ENCODE peak calls at places on chromosomes 7 and 10, in seven cellular contexts. W is GM06990, L is psoas muscle, Q is adipocyte, U is cardiac muscle cell, B is right lobe of liver, S is neural progenitor cell. N is an unnamed sample. For H3K27me3, the result is how much of the 10 kb centered on the place peaks cover.

GRCh38 chr7:142508251-142508650 is 241.0 kb upstream of the PRSS1 start:
- DNase-seq in W (no peak), L (no peak), Q (no peak), B (no peak), U (no peak), S (no peak), N (no peak)

GRCh38 chr7:132783824-132784223 is 207.6 kb upstream of the PLXNA4 start:
- DNase-seq in W (no peak), B (no peak), U (no peak), L (no peak), Q (peak), S (no peak), N (no peak)

GRCh38 chr7:156993021-156993924 is 17.2 kb downstream of the MNX1 start:
- DNase-seq in Q (no peak), W (no peak), L (no peak), U (no peak), B (no peak), S (no peak), N (peak)

GRCh38 chr7:44697136-44698045 is 51.3 kb upstream of the ZMIZ2 start:
- DNase-seq in B (peak), L (no peak), Q (no peak), S (no peak), W (no peak), U (no peak), N (no peak)

GRCh38 chr10:95404864-95405263 is 114.1 kb upstream of the PDLIM1 start:
- DNase-seq in S (no peak), B (peak), W (no peak), L (no peak), Q (no peak), U (no peak), N (no peak)

GRCh38 chr10:78332699-78333098 is 299.0 kb downstream of the RPS24 start:
- DNase-seq in B (peak), Q (no peak), U (no peak), S (no peak), W (no peak), L (no peak), N (no peak)

GRCh38 chr10:23198940-23199767 is 7.0 kb downstream of the PTF1A start:
- DNase-seq in S (peak), Q (no peak), B (no peak), W (peak), L (no peak), U (no peak), N (peak)

GRCh38 chr7:2834748-2835441 is 9.2 kb downstream of the GNA12 start:
- DNase-seq in S (no peak), B (no peak), L (no peak), W (no peak), U (no peak), Q (no peak), N (no peak)

GRCh38 chr7:157972914-157973313 is 614.7 kb downstream of the PTPRN2 start:
- DNase-seq in S (no peak), W (no peak), B (peak), U (no peak), L (no peak), Q (no peak), N (no peak)

GRCh38 chr10:74822583-74823089 is 3.8 kb upstream of the KAT6B start:
- DNase-seq in Q (peak), U (no peak), L (no peak), S (no peak), W (no peak), B (no peak), N (no peak)

GRCh38 chr7:156558198-156558597 is 82.4 kb upstream of the RNF32 start:
- DNase-seq in L (no peak), S (no peak), Q (peak), B (no peak), U (no peak), W (no peak), N (no peak)

GRCh38 chr10:7258948-7259523 is 151.8 kb downstream of the SFMBT2 start:
- DNase-seq in S (no peak), Q (no peak), U (no peak), B (no peak), L (no peak), W (peak), N (no peak)

GRCh38 chr7:142549007-142549406 is 200.3 kb upstream of the PRSS1 start:
- DNase-seq in Q (peak), B (no peak), U (no peak), L (no peak), W (no peak), S (no peak), N (peak)

GRCh38 chr10:124497196-124497990 is 35.8 kb downstream of the LHPP start:
- DNase-seq in U (peak), B (no peak), S (no peak), Q (no peak), L (peak), W (no peak), N (no peak)

DNA sequence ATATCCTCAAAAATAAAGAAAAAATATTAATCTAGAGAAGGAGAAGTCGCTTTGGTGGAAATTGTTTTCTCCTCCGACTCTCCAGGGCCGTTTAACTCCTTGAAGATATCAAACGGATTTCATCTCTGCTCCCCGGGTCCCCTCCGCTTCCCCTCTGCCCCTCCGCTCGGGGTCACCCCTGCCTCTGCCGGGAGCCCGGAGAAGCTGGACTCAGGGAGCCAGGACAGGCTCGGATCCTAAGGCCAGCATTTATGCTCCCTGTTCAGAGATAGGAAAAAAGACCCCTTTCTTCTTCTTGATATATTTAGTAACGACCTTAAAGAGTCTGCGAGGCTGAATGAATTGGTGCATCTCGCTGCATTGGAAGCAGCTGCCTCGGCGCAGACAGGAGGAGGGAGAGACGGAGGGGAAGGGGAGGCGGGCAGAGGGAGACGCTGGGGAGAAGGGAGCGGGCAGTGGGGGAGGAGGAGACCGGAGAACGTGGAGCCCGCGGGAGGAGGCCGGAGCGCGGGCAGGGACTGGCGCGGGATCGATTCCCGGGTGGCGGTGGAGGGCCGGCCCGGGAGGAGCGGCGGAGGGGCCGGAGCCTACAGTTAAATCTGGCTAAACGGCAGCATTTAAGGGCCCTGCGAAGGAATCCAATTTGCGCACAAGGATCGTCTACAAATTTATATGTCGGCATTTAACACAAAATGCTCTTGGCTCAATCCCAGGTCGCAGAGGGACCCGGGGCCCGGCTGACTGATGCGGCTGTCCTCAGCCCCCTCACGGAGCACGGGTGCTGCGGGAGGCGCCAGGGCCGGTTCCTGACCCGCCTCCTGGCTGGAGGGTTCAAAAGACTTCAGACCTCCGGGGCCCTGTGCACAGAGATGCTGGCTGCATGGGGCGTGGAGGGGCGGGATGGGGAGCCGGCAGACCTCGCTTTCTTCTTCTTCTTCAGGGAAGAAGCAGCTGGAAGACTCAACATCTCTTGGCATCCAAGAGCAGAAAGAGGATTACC is 55.6 kb downstream of the CRTAC1 start:
- DNase-seq in B (no peak), S (peak), Q (no peak), L (no peak), U (peak), W (no peak), N (no peak)
- H3K27me3 ChIP-seq in B (under half), S (half or more), Q (half or more), L (under half), U (half or more), W (under half), N (under half)

GRCh38 chr7:101165958-101166602 is 711 bp upstream of the VGF start:
- DNase-seq in B (no peak), W (no peak), S (peak), Q (no peak), U (no peak), L (no peak), N (no peak)
- H3K27me3 ChIP-seq in B (under half), W (under half), S (half or more), Q (under half), U (half or more), L (under half), N (under half)

GRCh38 chr10:118264252-118264651 is 77.9 kb downstream of the FAM204A start:
- DNase-seq in L (no peak), W (no peak), S (no peak), Q (no peak), U (no peak), B (no peak), N (no peak)

GRCh38 chr10:118259288-118259906 is 82.7 kb downstream of the FAM204A start:
- DNase-seq in U (peak), S (peak), B (no peak), L (no peak), Q (peak), W (no peak), N (no peak)

DNA sequence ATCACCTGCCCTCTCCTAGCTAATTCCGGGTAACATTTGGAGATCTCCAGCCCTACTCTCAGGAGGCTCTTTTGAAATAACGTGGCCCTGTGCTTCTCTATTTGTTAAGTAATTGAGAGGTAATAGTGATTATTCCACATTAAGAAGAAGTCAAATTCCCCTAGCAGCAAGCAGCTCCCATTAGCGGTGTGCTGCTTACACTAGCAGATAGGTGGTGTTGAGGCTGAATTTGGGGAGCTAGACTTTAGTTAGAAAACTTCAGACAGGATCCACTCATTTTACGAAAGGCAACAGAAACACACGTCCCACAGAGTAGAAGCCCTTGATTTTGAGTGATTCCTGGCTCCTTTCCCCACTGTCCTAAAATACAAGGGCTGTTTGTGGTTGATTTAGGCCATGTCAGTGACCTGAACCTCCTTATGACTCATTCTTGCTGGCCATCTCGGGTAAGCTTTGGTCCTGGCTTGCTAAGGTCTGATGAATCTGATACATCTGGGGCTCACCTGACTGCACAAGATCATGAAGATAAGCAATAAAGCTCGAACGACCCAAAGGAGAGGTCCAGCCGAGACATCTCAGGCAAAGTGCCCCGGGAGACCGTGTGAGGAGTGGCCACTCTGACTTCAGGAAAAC is 77.2 kb downstream of the FAM204A start:
- DNase-seq in W (no peak), S (no peak), Q (no peak), L (no peak), U (no peak), B (no peak), N (no peak)
- H3K27me3 ChIP-seq in W (under half), S (under half), Q (under half), L (under half), U (half or more), B (under half), N (under half)

GRCh38 chr7:37000514-37000913 is 276.2 kb upstream of the AOAH start:
- DNase-seq in B (no peak), W (no peak), L (no peak), U (no peak), Q (no peak), S (no peak), N (no peak)
- H3K27me3 ChIP-seq in B (under half), W (under half), L (under half), U (under half), Q (under half), S (under half), N (under half)

DNA sequence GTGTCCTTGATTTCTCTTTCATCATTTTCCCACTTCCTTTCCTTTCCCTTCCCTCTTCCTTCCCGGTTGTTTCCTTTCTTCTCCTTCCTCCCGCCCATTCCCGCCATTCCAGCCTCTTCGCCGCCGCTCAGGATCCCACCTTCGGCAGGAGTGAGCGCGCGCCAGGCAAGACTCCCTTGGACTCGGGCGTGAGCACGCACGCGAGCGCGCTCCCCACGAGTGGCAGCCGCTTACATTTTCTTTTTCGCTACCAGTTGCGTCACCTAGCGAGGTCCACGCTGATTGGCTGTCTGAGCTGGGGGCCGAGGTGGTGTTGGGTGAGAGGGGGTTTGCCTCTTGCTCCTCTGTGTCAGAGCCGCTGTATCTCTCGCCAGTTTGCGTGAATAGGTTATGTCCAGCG is 11.8 kb downstream of the ZAN start:
- DNase-seq in S (no peak), U (no peak), B (no peak), L (no peak), W (peak), Q (peak), N (no peak)
- H3K27me3 ChIP-seq in S (under half), U (under half), B (under half), L (under half), W (under half), Q (under half), N (under half)

DNA sequence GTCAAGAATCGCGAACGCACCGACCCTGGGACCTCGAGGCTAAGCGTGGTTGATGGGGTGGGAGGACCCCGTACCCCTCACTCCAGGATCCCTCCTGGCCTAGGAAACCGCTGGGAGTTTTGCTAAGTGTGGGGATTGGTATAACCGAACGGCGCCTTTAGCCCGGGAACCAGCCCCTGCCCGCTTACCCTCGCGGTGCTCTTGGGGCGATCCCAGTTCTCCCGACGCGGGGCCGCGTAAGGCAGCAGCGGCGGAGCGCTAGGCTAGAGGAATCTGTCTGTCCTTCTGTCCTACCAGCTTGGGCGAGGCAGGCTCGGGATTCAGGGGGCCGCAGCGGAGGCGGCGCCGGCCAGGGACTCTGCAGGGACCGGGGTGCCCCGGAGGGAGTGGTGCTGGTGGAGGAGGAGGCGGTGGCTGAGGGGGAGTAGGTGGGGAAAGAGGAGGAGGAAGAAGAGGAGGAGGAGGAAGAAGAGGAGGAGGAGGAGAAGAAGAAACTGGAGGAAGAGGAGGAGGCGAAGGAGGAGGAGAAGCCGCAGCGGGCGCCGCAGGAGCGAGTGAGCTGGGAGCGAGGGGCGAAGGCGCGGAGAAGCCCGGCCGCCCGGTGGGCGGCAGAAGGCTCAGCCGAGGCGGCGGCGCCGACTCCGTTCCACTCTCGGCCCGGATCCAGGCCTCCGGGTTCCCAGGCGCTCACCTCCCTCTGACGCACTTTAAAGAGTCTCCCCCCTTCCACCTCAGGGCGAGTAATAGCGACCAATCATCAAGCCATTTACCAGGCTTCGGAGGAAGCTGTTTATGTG is 439 bp upstream of the EMX2 start:
- DNase-seq in S (peak), W (no peak), Q (peak), B (no peak), U (peak), L (peak), N (peak)
- H3K27me3 ChIP-seq in S (half or more), W (under half), Q (under half), B (half or more), U (half or more), L (under half), N (half or more)

GRCh38 chr10:26211781-26212444 is 4.7 kb upstream of the GAD2 start:
- DNase-seq in Q (no peak), B (no peak), U (no peak), S (peak), W (no peak), L (no peak), N (peak)

GRCh38 chr10:26213157-26213780 is 3.3 kb upstream of the GAD2 start:
- DNase-seq in B (no peak), L (no peak), U (no peak), Q (no peak), W (no peak), S (peak), N (no peak)

GRCh38 chr10:26214538-26215461 is 1.8 kb upstream of the GAD2 start:
- DNase-seq in Q (no peak), U (no peak), S (peak), L (no peak), B (no peak), W (no peak), N (no peak)

GRCh38 chr10:26214004-26214403 is 2.6 kb upstream of the GAD2 start:
- DNase-seq in B (no peak), W (no peak), U (no peak), S (peak), Q (no peak), L (no peak), N (no peak)

DNA sequence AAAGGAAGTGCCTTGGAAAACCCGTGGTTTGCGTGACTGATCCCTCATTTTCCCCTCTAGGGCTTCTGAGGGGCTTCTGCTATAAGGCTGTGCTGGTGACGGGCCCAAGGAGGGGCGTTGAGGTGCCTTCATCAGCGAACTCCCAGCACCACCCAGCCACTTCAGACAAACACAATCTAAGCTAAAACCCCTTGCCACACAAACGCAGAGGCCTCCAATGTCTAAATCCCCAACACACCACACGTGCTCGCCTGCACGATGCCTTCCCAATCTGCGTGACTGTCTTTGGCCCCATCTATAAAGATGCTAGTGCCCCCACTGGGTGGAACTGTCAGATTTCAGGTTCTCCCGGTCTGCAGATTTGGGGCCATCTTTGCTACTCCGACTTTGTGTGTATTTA is 4.1 kb upstream of the GAD2 start:
- DNase-seq in U (no peak), Q (no peak), B (no peak), S (no peak), W (no peak), L (no peak), N (no peak)
- H3K27me3 ChIP-seq in U (half or more), Q (half or more), B (under half), S (half or more), W (under half), L (under half), N (under half)

GRCh38 chr7:1246170-1246870 is 13.6 kb downstream of the UNCX start:
- DNase-seq in L (peak), S (peak), B (no peak), W (no peak), U (no peak), Q (no peak), N (peak)

GRCh38 chr7:1244701-1245526 is 12.2 kb downstream of the UNCX start:
- DNase-seq in U (no peak), L (peak), W (no peak), B (no peak), Q (no peak), S (peak), N (no peak)

GRCh38 chr7:1246871-1247526 is 14.3 kb downstream of the UNCX start:
- DNase-seq in S (peak), Q (no peak), W (no peak), L (peak), U (no peak), B (no peak), N (peak)

GRCh38 chr7:1243964-1244416 is 11.3 kb downstream of the UNCX start:
- DNase-seq in Q (no peak), U (no peak), L (peak), S (peak), W (no peak), B (no peak), N (no peak)

DNA sequence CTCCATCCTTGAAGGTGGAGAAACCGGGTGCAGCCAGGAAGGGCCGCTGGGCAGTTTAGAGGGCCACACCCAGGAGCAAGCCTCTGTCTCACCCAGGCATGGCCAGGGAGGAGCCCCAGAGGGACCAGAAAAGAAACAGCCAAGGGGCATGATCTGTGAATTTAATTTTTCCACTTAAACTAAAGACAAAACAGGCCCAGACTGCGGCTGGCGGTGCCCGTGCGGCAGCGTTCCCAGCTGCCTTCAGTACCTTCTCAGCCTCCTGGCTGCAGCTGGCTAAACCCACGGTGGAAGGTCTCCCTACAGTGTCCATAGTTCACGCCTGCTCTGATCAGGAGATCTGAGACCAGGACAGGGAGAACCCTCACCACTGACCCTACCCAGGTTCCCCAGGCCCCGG is 12.9 kb downstream of the UNCX start:
- DNase-seq in U (no peak), Q (no peak), L (peak), S (peak), B (no peak), W (no peak), N (no peak)
- H3K27me3 ChIP-seq in U (half or more), Q (half or more), L (half or more), S (half or more), B (half or more), W (under half), N (half or more)

GRCh38 chr7:4084271-4084670 is 597.8 kb upstream of the FOXK1 start:
- DNase-seq in L (no peak), S (no peak), W (no peak), U (no peak), Q (no peak), B (no peak), N (no peak)
- H3K27me3 ChIP-seq in L (under half), S (under half), W (under half), U (under half), Q (under half), B (under half), N (under half)

GRCh38 chr7:41862261-41862660 is 159.4 kb upstream of the INHBA start:
- DNase-seq in W (no peak), S (no peak), B (no peak), U (no peak), L (no peak), Q (no peak), N (no peak)
- H3K27me3 ChIP-seq in W (under half), S (under half), B (under half), U (under half), L (under half), Q (under half), N (under half)